ENCODE peak calls at places on chromosomes 6 and 20, in four cellular contexts. R, Y, S and I are unnamed samples.

GRCh38 chr6:46781478-46782378 is 11.5 kb upstream of the MEP1A start:
- DNase-seq in R (no peak), Y (peak; percentile 52), S (no peak), I (peak; percentile 26)

GRCh38 chr6:112298021-112298745 is 43.8 kb upstream of the LAMA4 start:
- DNase-seq in R (no peak), Y (peak; percentile 93), S (peak; percentile 27), I (peak; percentile 52)

GRCh38 chr20:10179574-10180298 is 38.9 kb upstream of the SNAP25 start:
- DNase-seq in R (no peak), Y (peak; percentile 4), S (no peak), I (no peak)

GRCh38 chr6:170080169-170080827 is 210.6 kb downstream of the DLL1 start:
- DNase-seq in R (peak; percentile 78), Y (no peak), S (peak; percentile 6), I (no peak)

GRCh38 chr20:24993337-24994185 is 1.0 kb upstream of the APMAP start:
- DNase-seq in R (no peak), Y (peak; percentile 57), S (no peak), I (peak; percentile 24)

GRCh38 chr6:131197716-131198115 is 62.4 kb downstream of the AKAP7 start:
- DNase-seq in R (no peak), Y (no peak), S (no peak), I (no peak)

GRCh38 chr20:21026951-21027350 is 79.2 kb downstream of the LINC00237 start:
- DNase-seq in R (no peak), Y (no peak), S (no peak), I (no peak)

GRCh38 chr20:62837091-62837490 is 20.2 kb downstream of the COL9A3 start:
- DNase-seq in R (no peak), Y (no peak), S (no peak), I (no peak)

GRCh38 chr20:29319725-29320124 is 1937.7 kb upstream of the DEFB115 start:
- DNase-seq in R (peak; percentile 68), Y (no peak), S (no peak), I (no peak)

GRCh38 chr6:123321020-123321419 is 315.7 kb downstream of the TRDN start:
- DNase-seq in R (no peak), Y (no peak), S (no peak), I (no peak)

GRCh38 chr20:53080969-53081871 is 109.1 kb downstream of the TSHZ2 start:
- DNase-seq in R (no peak), Y (no peak), S (no peak), I (no peak)

GRCh38 chr6:24489881-24490280 is 503 bp upstream of the GPLD1 start:
- DNase-seq in R (no peak), Y (peak; percentile 15), S (no peak), I (no peak)

GRCh38 chr6:104689551-104690205 is 170.0 kb downstream of the HACE1 start:
- DNase-seq in R (no peak), Y (peak; percentile 81), S (no peak), I (no peak)

GRCh38 chr6:154615483-154616025 is 105.1 kb upstream of the CNKSR3 start:
- DNase-seq in R (no peak), Y (peak; percentile 38), S (peak; percentile 62), I (peak; percentile 45)

GRCh38 chr20:63056236-63057132 is 49.7 kb upstream of the BHLHE23 start:
- DNase-seq in R (peak; percentile 74), Y (peak; percentile 14), S (no peak), I (peak; percentile 54)

GRCh38 chr20:17635846-17636245 is 46.2 kb downstream of the RRBP1 start:
- DNase-seq in R (no peak), Y (peak; percentile 20), S (peak; percentile 67), I (no peak)

GRCh38 chr6:118574051-118574865 is 26.2 kb downstream of the PLN start:
- DNase-seq in R (no peak), Y (no peak), S (no peak), I (no peak)

GRCh38 chr6:36908758-36909157 is 23.0 kb downstream of the C6orf89 start:
- DNase-seq in R (no peak), Y (no peak), S (no peak), I (no peak)

GRCh38 chr6:41466437-41466990 is 79.7 kb upstream of the FOXP4 start:
- DNase-seq in R (no peak), Y (no peak), S (no peak), I (no peak)

GRCh38 chr6:28648035-28648877 is 122.6 kb downstream of the GPX5 start:
- DNase-seq in R (no peak), Y (peak; percentile 81), S (peak; percentile 42), I (peak; percentile 43)

GRCh38 chr20:64250027-64250426 is 5.5 kb upstream of the PCMTD2 start:
- DNase-seq in R (no peak), Y (no peak), S (no peak), I (no peak)

GRCh38 chr6:163926642-163927041 is 512.1 kb downstream of the QKI start:
- DNase-seq in R (no peak), Y (peak; percentile 39), S (peak; percentile 16), I (no peak)

GRCh38 chr6:10528170-10528981 is 7.2 kb downstream of the GCNT2 start:
- DNase-seq in R (no peak), Y (peak; percentile 57), S (no peak), I (peak; percentile 42)

GRCh38 chr6:128515550-128516513 is 4.6 kb downstream of the PTPRK start:
- DNase-seq in R (no peak), Y (peak; percentile 52), S (no peak), I (no peak)

GRCh38 chr6:35470663-35471120 is 2.5 kb downstream of the RPL10A start:
- DNase-seq in R (no peak), Y (no peak), S (no peak), I (no peak)

GRCh38 chr20:47854687-47855212 is 69.5 kb upstream of the SULF2 start:
- DNase-seq in R (peak; percentile 62), Y (peak; percentile 65), S (no peak), I (peak; percentile 31)

GRCh38 chr6:144373195-144373594 is 88.1 kb downstream of the UTRN start:
- DNase-seq in R (no peak), Y (no peak), S (no peak), I (no peak)

GRCh38 chr20:53362736-53363135 is 230.9 kb downstream of the ZNF217 start:
- DNase-seq in R (no peak), Y (no peak), S (no peak), I (no peak)

GRCh38 chr20:36201198-36201597 is 35.1 kb upstream of the AAR2 start:
- DNase-seq in R (no peak), Y (no peak), S (no peak), I (no peak)